ENCODE peak calls at places on chromosomes 5 and 9, in four cellular contexts. P, J, R and A are unnamed samples.
A peak's percentile ranks its signal among the peaks of the same experiment; 100 is the strongest.

GRCh38 chr9:75036793-75037192 is 8.7 kb upstream of the CARNMT1 start:
- DNase-seq in P (no peak), R (no peak), J (no peak), A (no peak)

GRCh38 chr9:132194508-132194907 is 32.6 kb downstream of the NTNG2 start:
- DNase-seq in P (no peak), R (no peak), J (no peak), A (no peak)

GRCh38 chr9:19481971-19482404 is 73.2 kb downstream of the ACER2 start:
- DNase-seq in R (no peak), P (no peak), J (no peak), A (no peak)

GRCh38 chr5:1399737-1400136 is 45.5 kb downstream of the SLC6A3 start:
- DNase-seq in P (no peak), R (no peak), J (no peak), A (no peak)

GRCh38 chr5:141873933-141874261 is 4.3 kb downstream of the PCDH1 start:
- DNase-seq in J (no peak), R (no peak), P (no peak), A (no peak)

GRCh38 chr9:29701971-29702370 is 2128.7 kb upstream of the C9orf72 start:
- DNase-seq in J (no peak), P (no peak), R (no peak), A (no peak)

GRCh38 chr5:154135125-154135524 is 55.4 kb upstream of the GALNT10 start:
- DNase-seq in P (no peak), R (no peak), J (no peak), A (no peak)

GRCh38 chr5:151598984-151599383 is 7.9 kb upstream of the FAT2 start:
- DNase-seq in J (no peak), P (peak; percentile 25), R (no peak), A (no peak)

GRCh38 chr5:6427689-6428088 is 21.0 kb upstream of the UBE2QL1 start:
- DNase-seq in R (no peak), P (no peak), J (no peak), A (no peak)

GRCh38 chr5:65010841-65011240 is 242.1 kb downstream of the CWC27 start:
- DNase-seq in J (no peak), R (no peak), P (no peak), A (no peak)

GRCh38 chr9:129275626-129276247 is 97.7 kb upstream of the IER5L start:
- DNase-seq in R (no peak), P (peak; percentile 20), J (no peak), A (no peak)

GRCh38 chr9:4305586-4305985 is 5.7 kb upstream of the GLIS3 start:
- DNase-seq in R (no peak), J (no peak), P (no peak), A (no peak)

GRCh38 chr9:96025995-96026572 is 150.6 kb downstream of the ERCC6L2 start:
- DNase-seq in P (no peak), J (no peak), R (no peak), A (no peak)

GRCh38 chr9:137273095-137273490 is 4.4 kb upstream of the TOR4A start:
- DNase-seq in P (no peak), R (no peak), J (no peak), A (no peak)

GRCh38 chr5:2848634-2849033 is 97.2 kb upstream of the IRX2 start:
- DNase-seq in J (no peak), P (no peak), R (no peak), A (no peak)

GRCh38 chr5:140351609-140352334 is 5.4 kb upstream of the HBEGF start:
- DNase-seq in P (peak; percentile 82), R (peak; percentile 40), J (peak; percentile 67), A (no peak)

GRCh38 chr9:127311239-127311741 is 46.7 kb downstream of the GARNL3 start:
- DNase-seq in P (peak; percentile 74), J (peak; percentile 56), R (no peak), A (peak; percentile 27)

GRCh38 chr5:10913846-10914245 is 152.8 kb upstream of the DAP start:
- DNase-seq in R (no peak), P (peak; percentile 55), J (no peak), A (no peak)

GRCh38 chr5:94632024-94632423 is 13.6 kb downstream of the SLF1 start:
- DNase-seq in J (no peak), R (no peak), P (no peak), A (no peak)

GRCh38 chr5:1965860-1966396 is 83.2 kb upstream of the IRX4 start:
- DNase-seq in R (no peak), J (peak; percentile 10), P (no peak), A (no peak)

GRCh38 chr5:25415970-25416369 is 771.2 kb upstream of the CDH10 start:
- DNase-seq in R (no peak), J (no peak), P (no peak), A (no peak)

GRCh38 chr5:138391859-138392386 is 39.4 kb downstream of the KDM3B start:
- DNase-seq in R (no peak), P (no peak), J (no peak), A (no peak)

GRCh38 chr9:112971415-112971814 is 40.6 kb downstream of the ZNF883 start:
- DNase-seq in R (no peak), P (peak; percentile 15), J (no peak), A (no peak)

GRCh38 chr9:89365532-89365912 is 47.2 kb downstream of the SECISBP2 start:
- DNase-seq in R (no peak), P (no peak), J (no peak), A (peak; percentile 15)

GRCh38 chr5:140146523-140146842 is 20.7 kb downstream of the IGIP start:
- DNase-seq in R (no peak), J (no peak), P (no peak), A (no peak)

GRCh38 chr5:143968071-143968878 is 156.3 kb downstream of the HMHB1 start:
- DNase-seq in R (no peak), J (no peak), P (peak; percentile 78), A (no peak)

GRCh38 chr9:98248737-98249474 is 6.5 kb downstream of the TBC1D2 start:
- DNase-seq in R (no peak), J (peak; percentile 83), P (peak; percentile 98), A (peak; percentile 65)

GRCh38 chr5:172832383-172833315 is 1.4 kb upstream of the ERGIC1 start:
- DNase-seq in J (no peak), R (no peak), P (no peak), A (peak; percentile 84)

GRCh38 chr9:70589571-70590263 is 175.3 kb upstream of the KLF9 start:
- DNase-seq in J (peak; percentile 66), P (peak; percentile 70), R (no peak), A (no peak)

DNA sequence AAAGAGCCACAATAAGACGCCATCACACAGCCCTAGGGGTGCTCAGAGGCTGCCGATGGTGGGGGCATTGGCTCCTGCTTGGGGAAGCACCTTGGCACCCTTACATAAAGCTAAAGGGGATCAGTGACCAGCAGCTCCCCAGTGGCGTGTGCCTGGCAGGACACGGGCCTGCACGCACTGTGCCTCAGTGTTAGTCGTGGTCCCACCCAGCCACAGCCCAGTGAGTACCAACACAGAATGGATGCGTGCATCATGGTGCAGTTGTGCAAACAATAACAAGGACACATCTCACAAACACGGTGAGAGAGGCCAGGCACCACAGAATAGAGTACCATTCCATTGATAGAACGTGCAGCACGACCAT is 103.2 kb downstream of the WNK2 start:
- DNase-seq in P (no peak), J (no peak), R (no peak), A (peak; percentile 21)
- TF ChIP-seq CTCF in P (no peak), J (no peak), R (no peak), A (no peak)

DNA sequence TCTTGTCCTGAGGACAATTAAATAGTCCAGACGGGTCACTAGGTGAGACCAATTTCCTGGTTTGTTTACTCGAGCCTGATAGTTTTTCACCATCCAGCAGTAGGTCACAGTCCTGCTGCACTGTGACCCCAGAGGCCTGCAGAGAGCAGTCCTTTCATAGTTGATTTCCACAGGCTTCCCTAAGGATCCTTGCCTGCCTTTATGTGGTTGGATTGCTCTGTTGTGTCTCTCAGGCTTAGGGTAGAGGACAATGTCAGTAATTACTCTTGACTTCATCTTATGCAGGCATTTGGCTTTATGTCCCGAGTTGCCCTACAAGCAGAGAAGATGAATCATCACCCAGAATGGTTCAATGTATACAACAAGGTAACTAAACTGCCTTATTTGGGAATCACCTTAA is 9.0 kb upstream of the CATSPER3 start:
- DNase-seq in P (no peak), R (no peak), J (no peak), A (peak; percentile 29)
- H3K4me3 ChIP-seq in P (no peak overlapping the region), R (no peak overlapping the region), J (no peak overlapping the region), A (no peak overlapping the region)

DNA sequence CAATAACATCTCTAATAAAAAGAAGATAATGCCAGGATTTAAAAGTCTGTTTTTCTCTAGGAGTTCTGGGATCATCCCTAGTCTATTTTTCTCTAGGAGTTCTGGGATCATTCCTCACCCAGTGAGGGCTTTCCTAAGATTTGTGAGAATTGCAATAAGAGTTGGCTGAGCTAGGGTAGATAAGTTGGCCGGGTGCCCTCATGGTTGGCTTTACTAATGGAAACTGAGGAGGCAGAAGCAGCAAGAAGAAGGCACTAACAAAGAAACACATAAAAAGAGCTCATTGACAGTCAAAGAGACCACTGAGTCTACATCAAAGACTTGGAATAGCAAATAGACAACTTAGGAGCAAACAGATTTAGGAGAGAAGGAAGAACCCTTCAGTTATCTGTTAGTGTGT is 4.2 kb downstream of the SLC1A3 start:
- DNase-seq in J (no peak), R (no peak), P (no peak), A (no peak)
- TF ChIP-seq CTCF in J (no peak), R (no peak), P (no peak), A (no peak)

GRCh38 chr5:122078116-122078865 is at the start of gene LOX:
- DNase-seq in P (peak; percentile 98), J (peak; percentile 84), R (no peak), A (peak; percentile 54)

GRCh38 chr5:122076023-122076422 is 2.0 kb downstream of the LOX start:
- DNase-seq in J (no peak), R (no peak), P (peak; percentile 63), A (no peak)

GRCh38 chr5:122076669-122077450 is 1.2 kb downstream of the LOX start:
- DNase-seq in P (peak; percentile 90), J (peak; percentile 82), R (no peak), A (peak; percentile 73)

GRCh38 chr5:122073864-122074263 is 4.2 kb downstream of the LOX start:
- DNase-seq in P (no peak), R (no peak), J (no peak), A (no peak)

GRCh38 chr5:122077451-122078115 is 476 bp downstream of the LOX start:
- DNase-seq in R (no peak), J (no peak), P (peak; percentile 65), A (peak; percentile 23)
- H3K4me3 ChIP-seq in R (no peak overlapping the region), J (peak overlapping the region; percentile 68), P (peak overlapping the region; percentile 83), A (peak overlapping the region; percentile 36)

GRCh38 chr5:69166686-69167487 is at the start of gene CCNB1:
- DNase-seq in P (peak; percentile 98), R (peak; percentile 96), J (peak; percentile 96), A (peak; percentile 99)
- TF ChIP-seq CTCF in P (no peak), R (no peak), J (no peak), A (peak; percentile 29)

GRCh38 chr9:69391487-69391886 is 66.5 kb downstream of the ENTREP1 start:
- DNase-seq in P (no peak), J (no peak), R (no peak), A (no peak)
- H3K4me3 ChIP-seq in P (no peak overlapping the region), J (no peak overlapping the region), R (no peak overlapping the region), A (no peak overlapping the region)